ENCODE peak calls at places on chromosomes 2 and 18, in four cellular contexts. F is heart right ventricle, Y is activated B cell treated with CpG ODN at 0.5 μM for 24 hours, O is upper lobe of right lung. W is an unnamed sample.

GRCh38 chr2:217071416-217071815 is 211.6 kb upstream of the TNP1 start:
- DNase-seq in F (no peak), Y (no peak), O (no peak), W (no peak)

GRCh38 chr2:104872866-104873688 is 19.2 kb downstream of the POU3F3 start:
- DNase-seq in F (no peak), Y (peak), O (peak), W (no peak)

GRCh38 chr2:56714400-56714799 is 530.6 kb downstream of the CCDC85A start:
- DNase-seq in F (no peak), Y (no peak), O (no peak), W (no peak)

GRCh38 chr2:151486100-151486499 is 76.4 kb downstream of the RIF1 start:
- DNase-seq in F (no peak), Y (no peak), O (no peak), W (no peak)

GRCh38 chr2:186718895-186719294 is 25.0 kb downstream of the FAM171B start:
- DNase-seq in F (no peak), Y (no peak), O (no peak), W (no peak)

GRCh38 chr18:75551071-75551470 is 123.6 kb upstream of the SMIM21 start:
- DNase-seq in F (no peak), Y (no peak), O (no peak), W (no peak)

GRCh38 chr2:118134650-118135049 is 46.4 kb downstream of the INSIG2 start:
- DNase-seq in F (no peak), Y (no peak), O (no peak), W (no peak)

GRCh38 chr2:152359573-152360363 is 24.8 kb downstream of the FMNL2 start:
- DNase-seq in F (no peak), Y (no peak), O (no peak), W (no peak)

GRCh38 chr2:179591690-179592089 is 269.7 kb downstream of the ZNF385B start:
- DNase-seq in F (no peak), Y (no peak), O (no peak), W (no peak)

GRCh38 chr2:101442667-101443061 is 32.2 kb downstream of the RFX8 start:
- DNase-seq in F (no peak), Y (no peak), O (no peak), W (no peak)

GRCh38 chr2:236592821-236593220 is 23.2 kb downstream of the ACKR3 start:
- DNase-seq in F (no peak), Y (no peak), O (no peak), W (no peak)

GRCh38 chr2:229901819-229902218 is 20.0 kb downstream of the TRIP12 start:
- DNase-seq in F (no peak), Y (no peak), O (no peak), W (no peak)

GRCh38 chr2:107392241-107392704 is 434.4 kb upstream of the RGPD4 start:
- DNase-seq in F (peak), Y (no peak), O (no peak), W (no peak)

GRCh38 chr2:19865151-19865550 is 36.6 kb downstream of the TTC32 start:
- DNase-seq in F (no peak), Y (no peak), O (no peak), W (no peak)

GRCh38 chr2:26683583-26683982 is 8.9 kb upstream of the KCNK3 start:
- DNase-seq in F (no peak), Y (no peak), O (peak), W (no peak)

GRCh38 chr2:17600805-17601204 is 60.3 kb downstream of the VSNL1 start:
- DNase-seq in F (no peak), Y (no peak), O (no peak), W (no peak)

DNA sequence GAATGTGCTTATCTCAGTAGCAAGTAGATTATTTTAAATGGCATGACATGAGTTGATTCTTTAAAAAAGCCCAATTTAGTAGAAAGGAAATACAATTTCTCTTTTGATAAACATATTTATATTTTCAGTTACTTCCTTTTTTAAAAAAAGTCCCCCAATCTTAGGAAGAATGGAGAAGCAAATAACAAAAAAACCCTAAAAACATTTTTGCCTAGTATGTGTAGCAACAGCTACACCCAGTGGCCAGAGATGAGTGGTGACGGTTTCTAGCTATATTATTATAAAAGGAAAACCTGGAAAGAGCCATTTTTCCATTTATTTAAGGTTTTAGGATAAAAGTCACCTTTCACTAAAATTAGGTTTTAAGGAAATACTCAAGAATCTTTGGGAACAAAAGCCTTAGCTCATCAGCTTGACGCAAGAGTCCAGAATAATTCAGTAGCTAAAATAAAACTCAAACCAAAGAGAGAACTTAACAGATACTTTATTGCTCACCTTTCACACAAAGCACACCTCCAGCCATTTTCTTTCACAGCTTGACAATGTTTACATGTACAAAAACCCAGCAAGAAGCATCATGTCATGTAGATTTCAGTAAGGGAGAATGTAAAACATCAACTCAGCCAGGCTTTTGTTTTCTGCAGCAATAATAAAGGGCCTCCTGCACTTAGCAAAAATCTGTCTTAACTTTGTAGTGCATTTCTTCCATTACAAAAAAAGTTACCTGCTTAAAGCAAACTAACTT is 15.7 kb downstream of the FAM98A start:
- DNase-seq in F (no peak), Y (no peak), O (no peak), W (no peak)
- TF ChIP-seq CTCF in F (peak), Y (peak), O (peak), W (peak)

DNA sequence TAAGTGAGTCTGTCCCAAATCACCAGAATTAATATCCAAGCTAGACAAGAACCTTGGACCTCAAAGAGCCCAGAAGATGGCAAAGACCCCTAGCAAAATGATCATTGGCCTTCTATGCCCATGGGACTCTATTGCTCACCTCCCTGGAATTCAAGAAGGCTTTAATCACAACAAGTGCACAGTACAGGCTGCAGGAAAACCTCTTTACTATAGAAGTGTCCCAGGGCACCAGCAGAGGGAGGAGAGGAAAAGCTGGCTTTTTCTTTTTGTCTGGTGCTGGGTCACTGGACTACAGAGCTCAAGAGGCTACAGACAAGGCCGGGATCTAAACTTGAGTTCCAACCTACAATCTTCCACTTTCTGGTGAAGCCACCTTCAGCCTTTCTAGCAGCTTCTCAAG is 88.3 kb upstream of the PPP1CB start:
- DNase-seq in F (no peak), Y (no peak), O (no peak), W (no peak)
- TF ChIP-seq CTCF in F (no peak), Y (no peak), O (no peak), W (no peak)

DNA sequence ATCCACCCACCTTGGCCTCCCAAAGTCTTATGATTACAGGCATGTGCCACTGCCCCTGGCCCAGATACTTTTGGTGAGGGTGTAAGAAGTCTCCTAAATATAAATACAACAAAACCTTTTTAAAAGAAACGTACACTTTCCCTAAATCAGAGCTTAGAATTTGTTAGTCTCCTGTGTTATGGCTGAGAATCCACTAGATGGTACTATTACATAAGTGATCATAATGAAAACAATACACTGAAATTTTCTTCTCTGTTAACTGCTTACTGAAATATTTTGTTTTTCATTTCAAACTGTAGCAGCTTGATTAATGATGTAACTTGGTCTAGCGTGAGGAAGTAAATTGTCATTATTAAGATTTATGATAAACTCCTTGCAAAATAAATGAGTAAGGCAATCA is 74.8 kb upstream of the FAM98A start:
- DNase-seq in F (no peak), Y (no peak), O (no peak), W (no peak)
- TF ChIP-seq CTCF in F (peak), Y (no peak), O (peak), W (no peak)

GRCh38 chr2:88857274-88857741 is 165.8 kb downstream of the RPIA start:
- DNase-seq in F (no peak), Y (no peak), O (no peak), W (no peak)

GRCh38 chr2:88855620-88856408 is 164.3 kb downstream of the RPIA start:
- DNase-seq in F (no peak), Y (no peak), O (no peak), W (no peak)

GRCh38 chr2:88856409-88857135 is 165.1 kb downstream of the RPIA start:
- DNase-seq in F (no peak), Y (no peak), O (no peak), W (no peak)

GRCh38 chr2:88859461-88859860 is 168.0 kb downstream of the RPIA start:
- DNase-seq in F (no peak), Y (no peak), O (no peak), W (no peak)

GRCh38 chr2:88857951-88858406 is 166.5 kb downstream of the RPIA start:
- DNase-seq in F (no peak), Y (peak), O (no peak), W (no peak)
- TF ChIP-seq CTCF in F (no peak), Y (no peak), O (no peak), W (no peak)

W was measured in CD14-positive monocyte.